ENCODE peak calls at places on chromosomes 5 and 9, in ten cellular contexts. H is cardiac muscle cell, J is Calu3, A is H1, Y is neural progenitor cell, G is CD14-positive monocyte, V is HepG2, E is neural crest cell, M is heart right ventricle, F is cardiac fibroblast. S is an unnamed sample.

GRCh38 chr9:111803924-111804323 is 9.2 kb upstream of the SHOC1 start:
- DNase-seq in H (no peak), J (no peak), A (no peak), Y (no peak), G (no peak), V (no peak), E (no peak), M (no peak), F (no peak), S (no peak)

GRCh38 chr9:121125590-121125989 is 50.8 kb downstream of the CNTRL start:
- DNase-seq in H (no peak), J (no peak), A (no peak), Y (no peak), G (no peak), V (no peak), E (no peak), M (no peak), F (no peak), S (no peak)

GRCh38 chr9:131421691-131422090 is 27.8 kb downstream of the PRRC2B start:
- DNase-seq in H (no peak), J (no peak), A (no peak), Y (no peak), G (no peak), V (no peak), E (no peak), M (no peak), F (no peak), S (no peak)

GRCh38 chr9:23551171-23551795 is 274.8 kb downstream of the ELAVL2 start:
- DNase-seq in H (no peak), J (no peak), A (no peak), Y (peak), G (no peak), V (no peak), E (peak), M (no peak), F (no peak), S (no peak)

GRCh38 chr5:64632251-64632650 is 58.1 kb upstream of the SHISAL2B start:
- DNase-seq in H (peak), J (no peak), A (no peak), Y (no peak), G (no peak), V (no peak), E (no peak), M (no peak), F (no peak), S (no peak)

GRCh38 chr5:154482528-154483449 is 4.8 kb upstream of the HAND1 start:
- DNase-seq in H (peak), J (no peak), A (no peak), Y (peak), G (no peak), V (no peak), E (no peak), M (no peak), F (no peak), S (peak)

GRCh38 chr5:138466058-138466899 is 1.0 kb downstream of the EGR1 start:
- DNase-seq in H (no peak), J (peak), A (no peak), Y (no peak), G (no peak), V (peak), E (no peak), M (no peak), F (peak), S (peak)

GRCh38 chr5:173781826-173782670 is 106.1 kb upstream of the CPEB4 start:
- DNase-seq in H (no peak), J (peak), A (no peak), Y (no peak), G (peak), V (no peak), E (peak), M (peak), F (peak), S (no peak)

GRCh38 chr5:138654281-138654867 is 79.2 kb upstream of the HSPA9 start:
- DNase-seq in H (no peak), J (peak), A (no peak), Y (no peak), G (no peak), V (no peak), E (no peak), M (no peak), F (no peak), S (no peak)

GRCh38 chr5:126098330-126099017 is 324.7 kb upstream of the GRAMD2B start:
- DNase-seq in H (no peak), J (no peak), A (no peak), Y (no peak), G (no peak), V (no peak), E (no peak), M (no peak), F (peak), S (no peak)

GRCh38 chr5:33462456-33462855 is 21.7 kb downstream of the TARS1 start:
- DNase-seq in H (no peak), J (no peak), A (no peak), Y (no peak), G (no peak), V (no peak), E (no peak), M (no peak), F (no peak), S (no peak)

GRCh38 chr9:34654317-34655083 is 2.5 kb downstream of the IL11RA start:
- DNase-seq in H (no peak), J (no peak), A (no peak), Y (no peak), G (no peak), V (no peak), E (no peak), M (peak), F (peak), S (no peak)

GRCh38 chr5:96651948-96652753 is 10.0 kb upstream of the CAST start:
- DNase-seq in H (no peak), J (peak), A (no peak), Y (no peak), G (no peak), V (no peak), E (no peak), M (no peak), F (no peak), S (no peak)

GRCh38 chr5:76337949-76338589 is 65.0 kb upstream of the IQGAP2 start:
- DNase-seq in H (peak), J (peak), A (peak), Y (peak), G (no peak), V (peak), E (peak), M (no peak), F (peak), S (peak)

GRCh38 chr5:145244788-145245187 is 590.4 kb downstream of the PRELID2 start:
- DNase-seq in H (no peak), J (no peak), A (no peak), Y (no peak), G (no peak), V (no peak), E (no peak), M (no peak), F (peak), S (no peak)

GRCh38 chr5:61614606-61615005 is 282.5 kb downstream of the ZSWIM6 start:
- DNase-seq in H (no peak), J (no peak), A (no peak), Y (no peak), G (no peak), V (no peak), E (no peak), M (no peak), F (no peak), S (no peak)

GRCh38 chr5:72499730-72500129 is 7.5 kb downstream of the ZNF366 start:
- DNase-seq in H (no peak), J (no peak), A (no peak), Y (peak), G (no peak), V (no peak), E (no peak), M (peak), F (no peak), S (no peak)

GRCh38 chr9:78695521-78695920 is 398.6 kb downstream of the PSAT1 start:
- DNase-seq in H (no peak), J (no peak), A (no peak), Y (no peak), G (no peak), V (no peak), E (no peak), M (no peak), F (no peak), S (peak)

DNA sequence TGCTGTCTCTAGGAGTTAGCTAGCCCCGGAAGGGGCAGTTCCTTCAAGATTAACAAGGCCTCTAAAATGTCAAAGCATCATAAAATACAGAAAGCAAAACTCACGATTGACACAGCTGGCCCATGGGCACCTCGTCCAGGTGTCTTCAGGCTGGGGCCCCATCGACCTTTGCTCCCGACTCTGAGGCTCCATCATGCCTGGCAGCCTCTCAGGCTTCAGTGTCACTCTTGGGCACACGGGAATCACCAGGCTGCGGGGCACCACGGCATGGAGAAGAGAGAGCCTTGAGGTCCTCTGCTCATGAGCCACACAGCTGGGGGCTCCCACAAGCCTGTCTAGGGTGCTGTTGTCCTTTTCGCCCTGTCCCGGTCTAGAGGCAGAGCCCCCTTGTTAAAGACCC is 161.2 kb downstream of the GAPVD1 start:
- DNase-seq in H (no peak), J (no peak), A (no peak), Y (no peak), G (no peak), V (no peak), E (no peak), M (no peak), F (no peak), S (no peak)
- TF ChIP-seq CTCF in H (no peak), J (no peak), A (no peak), Y (no peak), G (no peak), V (no peak), E (no peak), M (no peak), F (no peak), S (no peak)

DNA sequence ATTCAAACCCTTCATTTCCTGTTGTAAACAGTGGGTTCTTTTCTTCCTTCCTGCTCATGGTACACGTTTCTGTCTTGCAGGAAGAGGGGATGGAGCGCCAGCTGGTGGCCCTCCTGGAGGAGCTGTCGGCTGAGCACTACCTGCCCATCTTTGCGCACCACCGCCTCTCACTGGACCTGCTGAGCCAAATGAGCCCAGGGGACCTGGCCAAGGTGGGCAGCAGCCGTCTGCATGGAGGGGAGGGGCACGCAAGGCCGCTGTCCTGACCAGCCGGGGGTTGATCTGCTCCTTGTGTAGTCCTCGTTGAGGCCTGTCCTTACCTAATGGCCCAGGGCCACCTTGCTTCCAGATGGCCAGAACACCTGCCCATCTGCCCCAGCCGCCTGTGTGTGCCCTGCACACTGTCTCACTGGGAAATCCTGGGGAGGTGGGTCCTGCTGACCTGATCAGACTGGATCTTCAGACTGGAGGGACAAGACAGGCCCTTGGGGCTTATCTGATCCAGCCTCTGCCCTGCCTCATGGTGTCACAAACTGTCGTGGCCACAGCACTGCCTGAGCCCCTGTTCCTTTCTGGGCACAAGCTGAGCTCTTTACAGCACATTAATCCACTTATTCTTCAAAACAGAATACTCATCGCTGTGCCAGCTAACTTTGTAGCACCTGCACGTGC is 44.7 kb downstream of the LRSAM1 start:
- DNase-seq in H (no peak), J (no peak), A (no peak), Y (no peak), G (no peak), V (no peak), E (no peak), M (no peak), F (no peak), S (no peak)
- TF ChIP-seq CTCF in H (no peak), J (no peak), A (no peak), Y (no peak), G (no peak), V (no peak), E (no peak), M (no peak), F (no peak), S (no peak)

GRCh38 chr5:123273984-123274383 is 149.2 kb downstream of the CEP120 start:
- DNase-seq in H (no peak), J (no peak), A (no peak), Y (no peak), G (no peak), V (no peak), E (no peak), M (no peak), F (no peak), S (no peak)
- TF ChIP-seq CTCF in H (peak), J (no peak), A (no peak), Y (peak), G (no peak), V (no peak), E (peak), M (no peak), F (no peak), S (no peak)

DNA sequence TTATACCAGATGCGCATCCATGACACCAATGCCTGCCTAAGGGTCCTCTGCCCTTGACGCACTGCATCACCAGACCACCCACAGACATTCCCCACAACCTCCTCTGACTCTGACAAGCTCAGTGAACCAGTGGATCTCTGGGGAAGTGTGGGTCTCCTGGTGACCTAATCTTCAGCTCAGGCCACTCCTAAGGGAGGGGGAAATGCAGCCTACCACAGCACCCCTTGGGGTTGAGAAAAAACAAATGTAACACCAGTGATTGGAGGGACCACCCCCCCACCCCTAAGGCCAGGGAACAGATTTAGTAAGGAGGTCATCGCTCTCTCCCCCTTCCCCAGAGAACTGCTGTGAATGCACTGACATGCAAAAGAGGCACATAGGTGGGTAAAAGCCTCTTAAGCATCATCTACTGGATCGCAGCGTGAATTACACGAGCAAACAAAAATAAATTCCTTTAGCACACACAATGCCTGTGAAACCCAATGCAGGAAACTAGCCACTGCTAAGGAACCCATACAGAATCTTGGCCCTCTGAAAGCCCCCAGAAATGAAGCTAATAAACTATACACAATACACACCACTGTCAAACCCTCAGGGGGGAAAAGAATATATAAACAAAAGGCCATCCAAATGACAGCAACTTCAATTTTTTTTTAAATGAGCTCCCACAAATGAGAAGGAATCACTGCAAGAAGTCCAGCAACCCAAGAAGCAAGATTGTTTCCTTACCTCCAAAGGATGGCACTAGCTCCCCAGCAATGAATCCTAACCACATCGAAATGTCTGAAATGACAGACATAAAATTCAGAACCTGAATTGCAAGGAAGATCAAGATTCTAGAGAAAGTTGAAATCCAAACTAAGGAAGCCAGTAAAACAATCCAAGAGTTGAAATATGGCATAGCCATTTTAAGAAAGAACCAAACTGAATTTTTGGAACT is 513.7 kb upstream of the PTGER4 start:
- DNase-seq in H (no peak), J (no peak), A (no peak), Y (peak), G (no peak), V (no peak), E (no peak), M (no peak), F (no peak), S (peak)
- TF ChIP-seq CTCF in H (no peak), J (no peak), A (no peak), Y (peak), G (no peak), V (no peak), E (no peak), M (peak), F (peak), S (no peak)

GRCh38 chr9:37800631-37801286 is at the start of gene DCAF10:
- DNase-seq in H (peak), J (peak), A (peak), Y (peak), G (peak), V (peak), E (peak), M (peak), F (peak), S (peak)
- TF ChIP-seq CTCF in H (no peak), J (no peak), A (no peak), Y (no peak), G (no peak), V (peak), E (no peak), M (no peak), F (no peak), S (no peak)

DNA sequence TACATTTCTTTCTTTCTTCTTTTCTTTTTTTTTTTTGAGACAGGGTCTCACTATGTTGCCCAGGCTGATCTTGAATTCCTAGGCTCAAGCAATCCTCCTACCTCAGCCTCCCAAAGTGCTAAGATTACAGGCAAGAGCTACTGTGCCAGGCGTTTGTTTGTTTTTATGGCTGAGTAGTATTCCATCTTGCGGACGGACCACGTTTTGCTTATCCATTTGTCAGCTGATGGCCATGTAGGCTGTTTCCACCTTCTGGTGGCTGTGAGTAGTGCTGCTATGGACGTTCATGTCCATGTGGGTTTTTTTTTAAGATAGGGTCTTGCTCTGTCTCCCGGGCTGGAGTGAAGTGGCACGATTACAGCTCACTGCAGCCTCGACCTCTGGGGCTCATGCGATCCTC is 2.5 kb downstream of the DOK3 start:
- DNase-seq in H (no peak), J (no peak), A (no peak), Y (no peak), G (no peak), V (peak), E (no peak), M (no peak), F (no peak), S (no peak)
- TF ChIP-seq CTCF in H (no peak), J (peak), A (peak), Y (no peak), G (peak), V (no peak), E (peak), M (no peak), F (peak), S (no peak)

DNA sequence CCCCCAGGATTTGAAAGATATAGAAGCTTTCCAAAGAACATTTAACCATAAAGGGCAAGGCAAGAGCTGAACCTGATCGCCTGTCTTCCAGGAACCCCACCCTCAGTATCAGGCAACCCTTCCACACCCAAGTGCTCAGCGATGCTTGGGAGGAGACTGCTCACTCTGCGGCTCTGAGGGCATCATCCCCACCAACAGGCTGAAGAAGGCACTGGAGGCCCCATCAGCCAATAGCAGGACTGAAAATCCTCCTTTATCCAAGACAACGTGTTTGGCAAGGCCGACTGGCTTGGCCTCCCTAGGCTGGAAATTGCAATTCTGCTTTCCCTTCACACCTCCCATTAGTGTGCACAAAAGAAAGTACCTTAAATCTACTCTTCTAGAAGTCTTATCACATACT is 1.4 kb upstream of the PPP2CA start:
- DNase-seq in H (no peak), J (peak), A (no peak), Y (peak), G (no peak), V (peak), E (no peak), M (no peak), F (peak), S (no peak)
- TF ChIP-seq CTCF in H (no peak), J (no peak), A (no peak), Y (peak), G (no peak), V (no peak), E (peak), M (no peak), F (no peak), S (no peak)